ENCODE peak calls at places on chromosomes 1 and 21, in five cellular contexts. H, Q, G, X and D are unnamed samples.
A peak's percentile ranks its signal among the peaks of the same experiment; 100 is the strongest.

GRCh38 chr1:89808429-89809117 is 12.3 kb upstream of the LRRC8D start:
- DNase-seq in H (no peak), Q (no peak), G (peak; percentile 58), X (no peak), D (no peak)

GRCh38 chr1:178542554-178543290 is 29.8 kb downstream of the TEX35 start:
- DNase-seq in H (peak; percentile 99), Q (peak; percentile 89), G (peak; percentile 86), X (peak; percentile 86), D (no peak)

GRCh38 chr1:24452922-24453481 is 37.4 kb downstream of the NIPAL3 start:
- DNase-seq in H (no peak), Q (no peak), G (no peak), X (no peak), D (no peak)

GRCh38 chr1:50970927-50971582 is 1.0 kb downstream of the CDKN2C start:
- DNase-seq in H (no peak), Q (no peak), G (peak; percentile 52), X (no peak), D (no peak)

GRCh38 chr21:35232545-35233176 is 183.6 kb upstream of the RUNX1 start:
- DNase-seq in H (no peak), Q (no peak), G (peak; percentile 80), X (no peak), D (no peak)

GRCh38 chr1:234208791-234209190 is 164.5 kb upstream of the COA6 start:
- DNase-seq in H (no peak), Q (no peak), G (no peak), X (no peak), D (no peak)

GRCh38 chr1:204647114-204647804 is 38.3 kb downstream of the LRRN2 start:
- DNase-seq in H (no peak), Q (peak; percentile 68), G (peak; percentile 81), X (peak; percentile 94), D (peak; percentile 28)

GRCh38 chr1:216766633-216767325 is 43.5 kb upstream of the ESRRG start:
- DNase-seq in H (no peak), Q (no peak), G (no peak), X (no peak), D (peak; percentile 66)

GRCh38 chr1:203349757-203350522 is 982 bp downstream of the FMOD start:
- DNase-seq in H (no peak), Q (no peak), G (no peak), X (no peak), D (no peak)

GRCh38 chr1:46174448-46175231 is at the start of gene TSPAN1:
- DNase-seq in H (no peak), Q (no peak), G (peak; percentile 64), X (no peak), D (no peak)

GRCh38 chr1:181206513-181206912 is 118.0 kb downstream of the IER5 start:
- DNase-seq in H (no peak), Q (no peak), G (no peak), X (no peak), D (no peak)

GRCh38 chr1:117284408-117285215 is 73.9 kb upstream of the VTCN1 start:
- DNase-seq in H (no peak), Q (no peak), G (peak; percentile 86), X (peak; percentile 43), D (peak; percentile 71)

GRCh38 chr1:222844108-222844779 is 29.4 kb downstream of the DISP1 start:
- DNase-seq in H (no peak), Q (no peak), G (peak; percentile 39), X (no peak), D (no peak)

GRCh38 chr1:97918961-97919360 is 1.9 kb downstream of the DPYD start:
- DNase-seq in H (no peak), Q (no peak), G (no peak), X (no peak), D (no peak)

GRCh38 chr1:21539933-21540332 is 30.7 kb downstream of the ALPL start:
- DNase-seq in H (no peak), Q (no peak), G (no peak), X (peak; percentile 44), D (no peak)

GRCh38 chr1:60251426-60251825 is 177.9 kb upstream of the C1orf87 start:
- DNase-seq in H (no peak), Q (no peak), G (no peak), X (no peak), D (no peak)

DNA sequence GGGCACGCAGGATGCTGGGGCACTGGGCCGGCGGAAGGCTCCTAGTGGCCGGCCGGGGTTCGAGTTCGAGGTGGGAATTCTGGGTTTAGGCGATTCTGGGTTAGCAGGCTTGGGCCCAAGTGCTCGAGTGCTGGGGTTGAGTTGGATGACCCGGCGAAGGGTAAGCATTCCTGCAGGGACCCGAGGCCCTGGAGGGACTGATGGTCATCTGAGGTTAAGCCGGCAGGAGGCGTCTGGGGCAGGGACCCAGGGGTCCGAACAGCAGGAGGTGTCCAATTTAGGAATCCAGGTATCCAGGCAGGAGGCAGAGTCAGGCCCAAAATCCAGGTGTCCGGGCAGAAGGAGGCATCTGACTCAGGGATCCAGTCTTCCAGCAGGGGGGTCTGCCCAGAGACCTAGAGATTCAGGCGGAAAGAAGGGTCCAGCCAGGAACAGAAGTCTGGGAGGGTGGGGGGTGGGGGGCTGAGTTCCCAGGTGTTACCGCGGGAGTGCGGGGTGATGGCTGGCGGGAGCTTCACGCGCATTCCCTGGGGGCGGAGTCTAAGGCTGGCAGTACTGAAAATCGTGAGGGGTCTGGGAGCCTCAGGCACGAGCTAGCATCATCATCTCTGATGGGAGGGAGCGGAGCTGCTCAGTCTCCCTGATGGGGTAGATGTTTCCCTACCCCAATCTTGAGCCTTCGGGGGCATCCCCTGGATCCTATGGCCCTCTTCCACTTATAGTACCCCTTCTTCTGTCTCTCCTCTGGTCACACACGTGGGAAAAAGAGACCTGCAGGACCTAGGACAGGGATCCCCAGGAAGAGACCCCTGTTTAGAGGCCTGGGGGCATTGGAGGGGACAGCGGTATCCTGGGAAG is 585 bp downstream of the GPR3 start:
- DNase-seq in H (no peak), Q (no peak), G (no peak), X (peak; percentile 64), D (no peak)
- TF ChIP-seq CTCF in H (peak; percentile 46), Q (peak; percentile 13), G (peak; percentile 20), X (no peak), D (no peak)

GRCh38 chr1:70142120-70142519 is 63.3 kb downstream of the LRRC40 start:
- DNase-seq in H (no peak), Q (no peak), G (peak; percentile 72), X (no peak), D (no peak)

GRCh38 chr1:70140343-70140742 is 65.0 kb downstream of the LRRC40 start:
- DNase-seq in H (no peak), Q (no peak), G (peak; percentile 94), X (no peak), D (no peak)

GRCh38 chr1:70140894-70141293 is 64.5 kb downstream of the LRRC40 start:
- DNase-seq in H (no peak), Q (no peak), G (peak; percentile 24), X (no peak), D (no peak)

GRCh38 chr1:70146488-70146887 is 58.9 kb downstream of the LRRC40 start:
- DNase-seq in H (no peak), Q (no peak), G (no peak), X (no peak), D (no peak)

GRCh38 chr1:70143052-70143659 is 62.2 kb downstream of the LRRC40 start:
- DNase-seq in H (no peak), Q (no peak), G (peak; percentile 73), X (no peak), D (peak; percentile 31)
- TF ChIP-seq CTCF in H (peak; percentile 40), Q (no peak), G (peak; percentile 38), X (no peak), D (peak; percentile 47)

DNA sequence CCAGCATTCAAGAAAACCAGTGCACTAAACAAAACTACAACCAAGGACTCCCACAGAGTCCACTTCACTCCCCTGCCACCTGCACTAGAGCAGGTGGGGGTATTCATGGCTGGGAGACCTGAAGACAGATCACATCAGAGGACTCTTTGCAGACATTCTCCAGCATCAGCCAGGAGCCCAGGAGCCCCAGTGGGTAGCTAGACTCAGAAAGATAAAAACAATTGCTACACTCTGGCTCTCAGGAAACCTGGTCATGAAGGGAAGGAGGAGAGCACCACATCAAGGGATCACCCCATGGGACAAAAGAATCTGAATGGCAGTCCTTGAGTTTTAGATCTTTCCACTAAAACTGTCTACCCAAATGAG is 472.1 kb downstream of the PLPP3 start:
- DNase-seq in H (no peak), Q (no peak), G (no peak), X (no peak), D (no peak)
- TF ChIP-seq CTCF in H (no peak), Q (no peak), G (no peak), X (no peak), D (no peak)

GRCh38 chr1:200442537-200443169 is 32.8 kb upstream of the ZNF281 start:
- DNase-seq in H (no peak), Q (no peak), G (no peak), X (no peak), D (no peak)

GRCh38 chr1:200443860-200444259 is 34.0 kb upstream of the ZNF281 start:
- DNase-seq in H (no peak), Q (no peak), G (no peak), X (no peak), D (no peak)

GRCh38 chr1:200442023-200442422 is 32.2 kb upstream of the ZNF281 start:
- DNase-seq in H (no peak), Q (no peak), G (no peak), X (no peak), D (no peak)

GRCh38 chr1:200445213-200445612 is 35.4 kb upstream of the ZNF281 start:
- DNase-seq in H (no peak), Q (no peak), G (no peak), X (no peak), D (no peak)

DNA sequence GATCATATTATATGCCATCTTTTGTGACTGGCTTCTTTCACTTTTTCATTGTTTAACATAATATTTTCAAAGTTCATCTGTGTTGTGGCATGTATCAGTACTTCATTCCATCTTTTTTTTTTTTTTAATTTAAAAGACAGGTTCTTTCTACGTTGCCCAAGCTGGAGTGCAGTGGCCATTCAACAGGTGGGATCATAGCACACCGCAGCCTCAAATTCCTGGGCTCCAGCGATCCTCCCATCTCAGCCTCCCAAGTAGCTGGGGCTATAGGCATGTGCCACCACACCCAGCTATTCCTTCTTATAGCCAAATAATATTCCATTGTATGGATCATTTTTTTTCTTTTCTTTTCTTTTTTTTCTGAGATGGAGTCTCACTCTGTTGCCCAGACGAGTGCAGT is 34.6 kb upstream of the ZNF281 start:
- DNase-seq in H (no peak), Q (no peak), G (no peak), X (no peak), D (no peak)
- TF ChIP-seq CTCF in H (no peak), Q (no peak), G (no peak), X (no peak), D (no peak)

GRCh38 chr1:152917794-152918193 is 9.4 kb downstream of the IVL start:
- DNase-seq in H (no peak), Q (no peak), G (peak; percentile 9), X (no peak), D (peak; percentile 6)
- TF ChIP-seq CTCF in H (peak; percentile 50), Q (peak; percentile 23), G (peak; percentile 29), X (peak; percentile 10), D (peak; percentile 50)

DNA sequence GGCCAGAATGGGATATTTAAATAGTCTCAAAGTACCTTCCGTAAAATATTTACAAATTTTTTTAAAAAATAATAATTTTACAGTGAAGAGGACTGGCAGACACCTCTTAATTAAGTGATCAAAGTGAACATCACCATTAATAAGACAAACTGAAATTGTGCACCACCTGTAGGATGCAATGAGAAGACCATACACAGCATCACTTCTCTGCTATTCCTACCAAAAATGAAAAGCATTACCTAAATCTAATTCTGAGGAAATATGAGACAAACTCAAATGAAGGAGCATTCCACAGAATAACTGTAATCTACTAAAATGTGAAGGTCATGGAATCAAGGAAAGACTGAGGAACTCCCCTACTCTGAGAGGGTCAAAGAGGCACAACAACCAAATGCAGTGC is 68.2 kb upstream of the PRDX6 start:
- DNase-seq in H (no peak), Q (no peak), G (peak; percentile 10), X (no peak), D (no peak)
- TF ChIP-seq CTCF in H (no peak), Q (peak; percentile 31), G (no peak), X (no peak), D (peak; percentile 30)

GRCh38 chr1:155140630-155140953 is 261 bp upstream of the DPM3 start:
- DNase-seq in H (no peak), Q (no peak), G (no peak), X (no peak), D (no peak)
- TF ChIP-seq CTCF in H (no peak), Q (no peak), G (no peak), X (no peak), D (no peak)